ENCODE peak calls at places on chromosome X, in seven cellular contexts. Z, C, U, Q, S, M and W are unnamed samples.

GRCh38 chrX:69024931-69025330 is 140.3 kb downstream of the PJA1 start:
- DNase-seq in S (no peak), C (peak; percentile 77), Q (peak; percentile 67), Z (peak; percentile 91), M (no peak), U (peak; percentile 79), W (no peak)

GRCh38 chrX:129235903-129236302 is 287.4 kb downstream of the SMARCA1 start:
- DNase-seq in M (no peak), S (no peak), U (no peak), C (no peak), Z (no peak), Q (no peak), W (no peak)

GRCh38 chrX:9122504-9123245 is 88.7 kb upstream of the FAM9B start:
- DNase-seq in U (no peak), M (no peak), Q (no peak), S (no peak), Z (no peak), C (no peak), W (no peak)

GRCh38 chrX:9141496-9141895 is 107.6 kb upstream of the FAM9B start:
- DNase-seq in M (no peak), U (no peak), C (no peak), Z (no peak), S (no peak), Q (no peak), W (no peak)

GRCh38 chrX:27591938-27592337 is 1.8 kb downstream of the DCAF8L2 start:
- DNase-seq in Z (peak; percentile 54), M (no peak), Q (no peak), U (no peak), C (no peak), S (no peak), W (no peak)

GRCh38 chrX:13216139-13216538 is 103.7 kb downstream of the ATXN3L start:
- DNase-seq in C (no peak), Q (no peak), S (no peak), M (no peak), Z (no peak), U (no peak), W (no peak)

GRCh38 chrX:16087081-16087480 is 36.3 kb upstream of the GRPR start:
- DNase-seq in Z (no peak), M (no peak), C (no peak), Q (no peak), U (no peak), S (no peak), W (no peak)

GRCh38 chrX:38768079-38768478 is 33.2 kb upstream of the MID1IP1 start:
- DNase-seq in M (no peak), C (no peak), S (no peak), Z (no peak), U (no peak), Q (no peak), W (no peak)

GRCh38 chrX:124395145-124395858 is 48.9 kb downstream of the SH2D1A start:
- DNase-seq in M (no peak), U (no peak), C (no peak), S (no peak), Z (no peak), Q (no peak), W (no peak)

GRCh38 chrX:150451953-150452352 is 88.8 kb downstream of the MAMLD1 start:
- DNase-seq in Z (no peak), Q (no peak), U (no peak), M (no peak), S (no peak), C (no peak), W (no peak)

GRCh38 chrX:48896611-48897011 is 957 bp downstream of the TIMM17B start:
- DNase-seq in S (no peak), U (no peak), Q (no peak), M (no peak), Z (peak; percentile 61), C (no peak), W (no peak)

GRCh38 chrX:19698125-19698524 is 182.8 kb upstream of the MAP3K15 start:
- DNase-seq in C (peak; percentile 6), S (no peak), U (no peak), M (no peak), Z (no peak), Q (no peak), W (no peak)

GRCh38 chrX:24294619-24295018 is 19.2 kb downstream of the SUPT20HL2 start:
- DNase-seq in C (no peak), M (no peak), S (no peak), Z (peak; percentile 84), Q (no peak), U (no peak), W (no peak)

GRCh38 chrX:96861228-96861627 is 22.5 kb upstream of the RPA4 start:
- DNase-seq in Q (no peak), Z (no peak), S (no peak), U (no peak), C (no peak), M (no peak), W (no peak)

GRCh38 chrX:313546-313945 is 5.0 kb downstream of the GTPBP6 start:
- DNase-seq in C (no peak), M (no peak), Z (peak; percentile 35), U (no peak), S (no peak), Q (no peak), W (no peak)

GRCh38 chrX:43728966-43729365 is 72.9 kb downstream of the MAOA start:
- DNase-seq in C (no peak), S (no peak), Q (no peak), M (no peak), Z (no peak), U (no peak), W (no peak)

GRCh38 chrX:68163446-68163845 is 269.8 kb downstream of the OPHN1 start:
- DNase-seq in Z (no peak), U (no peak), M (no peak), C (no peak), S (no peak), Q (no peak), W (no peak)

GRCh38 chrX:27966492-27966891 is 14.8 kb downstream of the DCAF8L1 start:
- DNase-seq in S (no peak), U (no peak), C (no peak), Q (no peak), M (no peak), Z (no peak), W (no peak)

GRCh38 chrX:140548985-140549384 is 44.1 kb upstream of the SOX3 start:
- DNase-seq in C (no peak), M (no peak), S (no peak), Q (no peak), Z (no peak), U (no peak), W (no peak)

GRCh38 chrX:15441464-15441863 is 51.7 kb downstream of the PIR start:
- DNase-seq in C (no peak), Z (no peak), M (no peak), Q (no peak), S (no peak), U (no peak), W (no peak)

GRCh38 chrX:38080808-38081207 is 74.5 kb downstream of the SYTL5 start:
- DNase-seq in C (no peak), M (no peak), U (no peak), Q (no peak), S (no peak), Z (no peak), W (no peak)

GRCh38 chrX:20432048-20432447 is 165.3 kb upstream of the RPS6KA3 start:
- DNase-seq in Q (no peak), S (no peak), M (no peak), U (no peak), Z (no peak), C (no peak), W (no peak)

GRCh38 chrX:54415534-54416350 is 24.5 kb upstream of the TSR2 start:
- DNase-seq in S (no peak), C (no peak), Z (no peak), Q (no peak), U (no peak), M (no peak), W (no peak)

GRCh38 chrX:107025538-107025937 is 25.5 kb upstream of the MORC4 start:
- DNase-seq in U (no peak), Q (no peak), S (no peak), M (peak; percentile 37), Z (no peak), C (no peak), W (no peak)